ENCODE peak calls at places on chromosomes 1 and 21, in seven cellular contexts. U is endothelial cell, D is neural progenitor cell, J is transverse colon, G is WTC11, C is body of pancreas, F is cardiac fibroblast. T is an unnamed sample.

GRCh38 chr1:39205102-39205780 is 746 bp downstream of the MACF1 start:
- DNase-seq in G (no peak), D (no peak), U (no peak), F (peak; percentile 77), J (peak; percentile 23), C (no peak), T (peak; percentile 78)

GRCh38 chr1:22500476-22500875 is 48.8 kb downstream of the ZBTB40 start:
- DNase-seq in F (peak; percentile 65), G (no peak), U (no peak), D (no peak), J (peak; percentile 20), C (peak; percentile 75), T (peak; percentile 67)

GRCh38 chr21:37073417-37074194 is 552 bp downstream of the TTC3 start:
- DNase-seq in U (no peak), C (peak; percentile 54), D (peak; percentile 46), G (no peak), J (peak; percentile 70), F (peak; percentile 48), T (peak; percentile 61)

GRCh38 chr21:43840259-43840658 is 24.8 kb upstream of the AGPAT3 start:
- DNase-seq in U (no peak), D (no peak), F (no peak), J (no peak), G (no peak), C (no peak), T (no peak)

GRCh38 chr1:8121261-8122159 is 95.4 kb upstream of the ERRFI1 start:
- DNase-seq in G (no peak), D (no peak), C (peak; percentile 80), F (peak; percentile 95), J (peak; percentile 57), U (no peak), T (peak; percentile 96)

GRCh38 chr1:55669308-55669707 is 454.1 kb upstream of the USP24 start:
- DNase-seq in J (no peak), C (no peak), U (no peak), F (peak; percentile 91), G (no peak), D (no peak), T (peak; percentile 62)

GRCh38 chr1:231359113-231359512 is 21.0 kb downstream of the SPRTN start:
- DNase-seq in D (no peak), F (peak; percentile 93), J (no peak), G (no peak), U (no peak), C (no peak), T (peak; percentile 92)

GRCh38 chr1:242690849-242691602 is 166.5 kb upstream of the PLD5 start:
- DNase-seq in U (no peak), C (no peak), D (no peak), F (no peak), G (no peak), J (no peak), T (no peak)

GRCh38 chr1:150613061-150613920 is 16.1 kb downstream of the ENSA start:
- DNase-seq in F (peak; percentile 95), J (peak; percentile 69), U (no peak), G (no peak), C (peak; percentile 44), D (no peak), T (peak; percentile 93)

GRCh38 chr1:234731371-234732085 is 121.5 kb upstream of the IRF2BP2 start:
- DNase-seq in F (peak; percentile 41), G (no peak), J (no peak), U (no peak), C (no peak), D (no peak), T (no peak)

GRCh38 chr1:2402420-2402819 is 9.9 kb downstream of the PEX10 start:
- DNase-seq in G (no peak), D (no peak), C (no peak), F (no peak), J (no peak), U (no peak), T (no peak)

GRCh38 chr1:178881950-178882349 is 11.1 kb upstream of the ANGPTL1 start:
- DNase-seq in J (no peak), C (no peak), D (no peak), G (no peak), U (no peak), F (no peak), T (no peak)

GRCh38 chr1:56376188-56376984 is 203.0 kb downstream of the PLPP3 start:
- DNase-seq in U (peak; percentile 6), G (peak; percentile 32), C (no peak), J (peak; percentile 9), F (peak; percentile 65), D (peak; percentile 34), T (no peak)

GRCh38 chr1:108703939-108704338 is 8.8 kb upstream of the FNDC7 start:
- DNase-seq in G (no peak), U (no peak), F (no peak), J (no peak), D (no peak), C (no peak), T (peak; percentile 35)

GRCh38 chr1:25770541-25771245 is 29.3 kb upstream of the SELENON start:
- DNase-seq in F (no peak), J (no peak), U (no peak), D (peak; percentile 26), C (no peak), G (no peak), T (no peak)

GRCh38 chr1:223531742-223532341 is 133.7 kb downstream of the CAPN8 start:
- DNase-seq in G (peak; percentile 86), J (peak; percentile 71), F (peak; percentile 41), D (peak; percentile 72), C (peak; percentile 63), U (peak; percentile 76), T (peak; percentile 32)

GRCh38 chr1:112957133-112957812 is 1.3 kb upstream of the SLC16A1 start:
- DNase-seq in C (no peak), G (peak; percentile 49), J (peak; percentile 23), D (peak; percentile 12), U (no peak), F (peak; percentile 93), T (peak; percentile 91)

GRCh38 chr1:239819756-239820155 is 271.9 kb upstream of the FMN2 start:
- DNase-seq in F (no peak), G (no peak), U (no peak), J (no peak), D (no peak), C (no peak), T (no peak)

GRCh38 chr1:236168716-236169429 is 26.5 kb downstream of the GPR137B start:
- DNase-seq in D (no peak), J (no peak), C (no peak), G (peak; percentile 67), U (no peak), F (peak; percentile 86), T (peak; percentile 81)

GRCh38 chr1:238223067-238223640 is 332.4 kb upstream of the ZP4 start:
- DNase-seq in F (no peak), D (no peak), G (no peak), C (no peak), U (no peak), J (no peak), T (no peak)

GRCh38 chr1:244862354-244862698 is 2.0 kb downstream of the HNRNPU start:
- DNase-seq in C (no peak), G (no peak), F (no peak), J (no peak), U (no peak), D (no peak), T (peak; percentile 23)

GRCh38 chr1:86409416-86410021 is 13.4 kb upstream of the ODF2L start:
- DNase-seq in D (peak; percentile 35), F (no peak), C (no peak), J (no peak), G (no peak), U (no peak), T (no peak)

GRCh38 chr1:101264699-101265098 is 27.9 kb downstream of the S1PR1 start:
- DNase-seq in D (no peak), C (no peak), G (no peak), U (no peak), F (peak; percentile 59), J (peak; percentile 16), T (no peak)

GRCh38 chr1:226268421-226269124 is 40.4 kb downstream of the LIN9 start:
- DNase-seq in F (no peak), U (no peak), C (peak; percentile 15), G (no peak), D (no peak), J (no peak), T (peak; percentile 17)

GRCh38 chr1:165828581-165829329 is 1.3 kb downstream of the UCK2 start:
- DNase-seq in J (peak; percentile 58), C (peak; percentile 73), G (peak; percentile 51), D (peak; percentile 80), U (peak; percentile 54), F (peak; percentile 86), T (peak; percentile 92)

GRCh38 chr1:114585221-114585620 is 3.8 kb upstream of the BCAS2 start:
- DNase-seq in U (no peak), F (peak; percentile 14), J (no peak), C (no peak), D (no peak), G (no peak), T (no peak)

GRCh38 chr1:110339427-110340206 is 440 bp downstream of the RBM15 start:
- DNase-seq in D (peak; percentile 72), J (peak; percentile 63), U (peak; percentile 57), G (peak; percentile 50), C (no peak), F (peak; percentile 54), T (peak; percentile 59)
- TF ChIP-seq CTCF in D (peak; percentile 51), J (peak; percentile 94), U (no peak), G (no peak), C (peak; percentile 86), F (peak; percentile 62), T (peak; percentile 59)

GRCh38 chr1:248811514-248812490 is 13.9 kb downstream of the SH3BP5L start:
- DNase-seq in F (no peak), C (no peak), U (no peak), G (peak; percentile 36), D (no peak), J (no peak), T (no peak)
- TF ChIP-seq CTCF in F (peak; percentile 18), C (peak; percentile 4), U (no peak), G (no peak), D (no peak), J (no peak), T (peak; percentile 2)

GRCh38 chr1:12539705-12540579 is 78.1 kb downstream of the DHRS3 start:
- DNase-seq in U (no peak), D (peak; percentile 74), C (peak; percentile 59), G (peak; percentile 57), J (peak; percentile 69), F (peak; percentile 96), T (peak; percentile 99)
- TF ChIP-seq CTCF in U (no peak), D (no peak), C (no peak), G (no peak), J (no peak), F (no peak), T (peak; percentile 25)

DNA sequence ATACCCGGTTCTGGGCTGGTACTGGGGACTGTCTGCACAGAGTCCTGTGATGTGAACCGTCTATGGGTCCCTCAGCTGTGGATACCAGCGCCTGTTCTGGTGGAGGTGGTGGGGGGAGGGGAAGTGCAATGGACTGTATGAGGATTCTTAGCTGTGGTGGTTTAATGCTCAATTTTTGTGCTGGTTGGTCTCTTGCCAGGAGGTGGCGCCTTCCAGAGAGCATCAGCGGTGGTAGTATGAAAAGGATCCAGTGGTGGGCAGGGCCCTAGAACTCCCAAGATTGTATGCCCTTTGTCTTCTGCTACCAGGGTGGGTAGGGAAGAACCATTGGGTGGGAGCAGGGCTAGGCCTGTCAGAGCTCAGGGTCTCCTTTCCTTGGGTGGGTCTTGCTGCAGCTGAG is 89.4 kb upstream of the B3GALT2 start:
- DNase-seq in G (peak; percentile 60), D (peak; percentile 5), F (no peak), C (no peak), U (peak; percentile 7), J (no peak), T (no peak)
- TF ChIP-seq CTCF in G (peak; percentile 25), D (peak; percentile 26), F (no peak), C (no peak), U (no peak), J (no peak), T (no peak)